ENCODE peak calls at places on chromosomes 5 and 9, in four cellular contexts. I, T, Y and X are unnamed samples.

GRCh38 chr9:4970970-4971641 is 14.0 kb upstream of the JAK2 start:
- DNase-seq in I (peak; percentile 52), Y (peak; percentile 23), T (no peak), X (no peak)

GRCh38 chr5:52660621-52661020 is 127.1 kb upstream of the ITGA1 start:
- DNase-seq in Y (no peak), T (no peak), I (no peak), X (no peak)

GRCh38 chr5:151492729-151493128 is 45.3 kb downstream of the SLC36A1 start:
- DNase-seq in T (no peak), I (no peak), Y (no peak), X (no peak)

GRCh38 chr9:88775037-88775471 is 216.2 kb upstream of the S1PR3 start:
- DNase-seq in I (peak; percentile 44), T (peak; percentile 83), Y (no peak), X (peak; percentile 73)

GRCh38 chr5:91022518-91022917 is 360.6 kb downstream of the ARRDC3 start:
- DNase-seq in Y (no peak), I (no peak), T (no peak), X (no peak)

GRCh38 chr5:77924081-77924480 is 147.9 kb upstream of the TBCA start:
- DNase-seq in I (no peak), Y (no peak), T (no peak), X (no peak)

GRCh38 chr5:92147263-92147662 is 764.1 kb upstream of the ARRDC3 start:
- DNase-seq in Y (no peak), T (no peak), I (no peak), X (no peak)

GRCh38 chr5:14678773-14679334 is 14.3 kb downstream of the OTULIN start:
- DNase-seq in I (no peak), T (no peak), Y (no peak), X (no peak)

GRCh38 chr5:16864566-16864965 is 71.5 kb downstream of the MYO10 start:
- DNase-seq in T (no peak), I (no peak), Y (no peak), X (no peak)

GRCh38 chr5:1420211-1421195 is 24.7 kb downstream of the SLC6A3 start:
- DNase-seq in T (no peak), Y (no peak), I (no peak), X (no peak)

GRCh38 chr9:75146229-75146628 is 57.9 kb downstream of the OSTF1 start:
- DNase-seq in T (no peak), Y (no peak), I (no peak), X (no peak)

GRCh38 chr9:133054966-133055365 is 6.8 kb upstream of the CEL start:
- DNase-seq in Y (no peak), T (no peak), I (no peak), X (no peak)

GRCh38 chr5:122882836-122883235 is 37.4 kb downstream of the SNX24 start:
- DNase-seq in I (no peak), Y (no peak), T (no peak), X (no peak)

GRCh38 chr9:103804077-103804735 is 289.9 kb upstream of the SMC2 start:
- DNase-seq in Y (no peak), I (no peak), T (no peak), X (no peak)

GRCh38 chr9:71783120-71783523 is 14.8 kb upstream of the CEMIP2 start:
- DNase-seq in I (peak; percentile 46), Y (no peak), T (peak; percentile 18), X (no peak)

GRCh38 chr5:149860801-149861322 is 83.7 kb downstream of the PDE6A start:
- DNase-seq in T (no peak), I (no peak), Y (peak; percentile 41), X (no peak)

GRCh38 chr5:42759456-42759855 is 2.8 kb downstream of the CCDC152 start:
- DNase-seq in Y (no peak), I (no peak), T (no peak), X (no peak)

GRCh38 chr5:143605403-143606005 is 202.0 kb upstream of the NR3C1 start:
- DNase-seq in Y (no peak), T (no peak), I (no peak), X (peak; percentile 49)

GRCh38 chr5:64509798-64510197 is 4.0 kb downstream of the RGS7BP start:
- DNase-seq in Y (no peak), I (no peak), T (no peak), X (no peak)

GRCh38 chr5:54643679-54644078 is 126.1 kb downstream of the SNX18 start:
- DNase-seq in Y (no peak), I (no peak), T (no peak), X (no peak)

GRCh38 chr9:32351845-32352244 is 32.6 kb upstream of the ACO1 start:
- DNase-seq in I (no peak), Y (no peak), T (no peak), X (no peak)

GRCh38 chr5:91219141-91219802 is 163.8 kb downstream of the ARRDC3 start:
- DNase-seq in T (peak; percentile 27), Y (no peak), I (peak; percentile 48), X (peak; percentile 18)

GRCh38 chr9:88258012-88258411 is 119.7 kb upstream of the SPATA31C2 start:
- DNase-seq in I (no peak), Y (no peak), T (peak; percentile 48), X (peak; percentile 51)

DNA sequence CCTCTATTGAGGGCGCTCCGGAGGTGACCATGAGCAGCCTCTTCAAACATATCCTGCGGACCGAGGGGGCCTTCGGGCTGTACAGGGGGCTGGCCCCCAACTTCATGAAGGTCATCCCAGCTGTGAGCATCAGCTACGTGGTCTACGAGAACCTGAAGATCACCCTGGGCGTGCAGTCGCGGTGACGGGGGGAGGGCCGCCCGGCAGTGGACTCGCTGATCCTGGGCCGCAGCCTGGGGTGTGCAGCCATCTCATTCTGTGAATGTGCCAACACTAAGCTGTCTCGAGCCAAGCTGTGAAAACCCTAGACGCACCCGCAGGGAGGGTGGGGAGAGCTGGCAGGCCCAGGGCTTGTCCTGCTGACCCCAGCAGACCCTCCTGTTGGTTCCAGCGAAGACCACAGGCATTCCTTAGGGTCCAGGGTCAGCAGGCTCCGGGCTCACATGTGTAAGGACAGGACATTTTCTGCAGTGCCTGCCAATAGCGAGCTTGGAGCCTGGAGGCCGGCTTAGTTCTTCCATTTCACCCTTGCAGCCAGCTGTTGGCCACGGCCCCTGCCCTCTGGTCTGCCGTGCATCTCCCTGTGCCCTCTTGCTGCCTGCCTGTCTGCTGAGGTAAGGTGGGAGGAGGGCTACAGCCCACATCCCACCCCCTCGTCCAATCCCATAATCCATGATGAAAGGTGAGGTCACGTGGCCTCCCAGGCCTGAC is 20.1 kb downstream of the PTGES2 start:
- DNase-seq in Y (no peak), I (no peak), T (no peak), X (no peak)
- TF ChIP-seq POLR2A in Y (no peak), I (no peak), T (no peak), X (no peak)

GRCh38 chr5:137880313-137880712 is 8.9 kb upstream of the PKD2L2 start:
- DNase-seq in Y (no peak), I (no peak), T (no peak), X (no peak)
- TF ChIP-seq POLR2A in Y (no peak), I (no peak), T (no peak), X (peak; percentile 45)

DNA sequence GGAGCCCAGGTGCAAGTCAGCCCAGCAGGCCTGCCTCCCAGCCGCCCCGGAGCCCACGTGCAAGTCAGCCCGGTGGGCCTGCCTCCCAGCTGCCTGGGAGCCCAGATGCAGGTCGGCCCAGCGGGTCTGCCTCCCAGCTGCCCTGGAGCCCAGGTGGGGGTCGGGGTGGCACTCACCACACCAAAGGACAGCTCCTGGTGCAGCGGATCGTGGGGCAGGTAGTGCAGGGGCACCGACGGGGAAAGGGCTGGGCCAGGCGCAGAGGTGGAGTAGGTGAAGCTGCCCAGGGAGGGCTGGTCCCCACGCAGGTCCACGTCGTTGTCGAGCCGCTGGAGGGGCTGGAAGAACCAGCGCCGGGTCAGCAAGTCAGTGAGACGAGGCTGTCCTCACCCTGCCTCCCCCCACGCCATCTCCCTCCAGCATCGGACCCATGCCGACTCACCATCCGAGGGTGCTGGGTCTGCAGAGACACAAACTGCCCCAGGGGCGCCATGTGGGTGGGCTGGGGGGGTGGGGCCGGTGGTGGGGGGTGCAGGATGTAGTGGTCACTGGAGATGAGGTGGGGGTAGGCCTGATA is 6.7 kb downstream of the RNF44 start:
- DNase-seq in T (no peak), I (no peak), Y (no peak), X (no peak)
- TF ChIP-seq POLR2A in T (no peak), I (no peak), Y (no peak), X (no peak)

DNA sequence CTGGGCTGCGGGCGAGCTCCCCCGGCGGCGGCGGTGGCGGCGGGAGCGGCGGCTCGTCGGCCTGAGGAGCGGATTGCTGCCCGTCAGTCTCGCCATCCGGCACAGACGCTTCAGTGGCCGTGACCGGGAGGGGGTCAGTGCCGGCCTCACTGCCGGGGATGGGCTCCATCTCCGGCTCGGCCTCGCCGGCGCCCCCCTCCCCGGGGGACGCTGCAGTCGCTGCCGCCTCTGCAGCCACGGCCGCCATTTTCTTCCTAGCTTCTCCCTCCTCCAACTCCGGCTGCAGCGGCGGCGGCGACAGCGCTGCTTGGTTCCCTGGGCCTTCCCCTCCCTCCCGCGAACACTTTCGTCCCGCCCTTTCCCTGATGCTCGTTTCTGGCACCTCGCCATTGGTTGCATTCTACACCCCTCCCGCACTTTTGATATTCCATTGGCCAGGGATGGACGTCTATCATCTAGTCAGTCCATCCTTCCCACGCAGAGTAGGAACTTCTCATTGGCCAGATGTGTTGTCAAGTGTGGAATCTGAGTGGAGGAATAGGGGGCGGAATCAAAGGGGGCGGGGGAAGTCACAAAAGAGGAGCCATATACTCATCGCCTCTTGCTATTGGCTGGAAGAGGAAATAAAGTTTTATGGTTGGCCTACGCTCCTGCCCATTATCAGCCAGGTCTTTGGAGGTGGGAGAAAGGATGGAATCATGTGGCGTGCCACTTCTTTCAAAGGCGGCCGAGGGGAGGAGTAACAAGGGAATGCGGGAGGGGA is at the start of gene PWWP2A:
- DNase-seq in Y (peak; percentile 83), T (peak; percentile 100), I (peak; percentile 99), X (peak; percentile 100)
- TF ChIP-seq POLR2A in Y (peak; percentile 83), T (peak; percentile 69), I (peak; percentile 54), X (peak; percentile 73)

DNA sequence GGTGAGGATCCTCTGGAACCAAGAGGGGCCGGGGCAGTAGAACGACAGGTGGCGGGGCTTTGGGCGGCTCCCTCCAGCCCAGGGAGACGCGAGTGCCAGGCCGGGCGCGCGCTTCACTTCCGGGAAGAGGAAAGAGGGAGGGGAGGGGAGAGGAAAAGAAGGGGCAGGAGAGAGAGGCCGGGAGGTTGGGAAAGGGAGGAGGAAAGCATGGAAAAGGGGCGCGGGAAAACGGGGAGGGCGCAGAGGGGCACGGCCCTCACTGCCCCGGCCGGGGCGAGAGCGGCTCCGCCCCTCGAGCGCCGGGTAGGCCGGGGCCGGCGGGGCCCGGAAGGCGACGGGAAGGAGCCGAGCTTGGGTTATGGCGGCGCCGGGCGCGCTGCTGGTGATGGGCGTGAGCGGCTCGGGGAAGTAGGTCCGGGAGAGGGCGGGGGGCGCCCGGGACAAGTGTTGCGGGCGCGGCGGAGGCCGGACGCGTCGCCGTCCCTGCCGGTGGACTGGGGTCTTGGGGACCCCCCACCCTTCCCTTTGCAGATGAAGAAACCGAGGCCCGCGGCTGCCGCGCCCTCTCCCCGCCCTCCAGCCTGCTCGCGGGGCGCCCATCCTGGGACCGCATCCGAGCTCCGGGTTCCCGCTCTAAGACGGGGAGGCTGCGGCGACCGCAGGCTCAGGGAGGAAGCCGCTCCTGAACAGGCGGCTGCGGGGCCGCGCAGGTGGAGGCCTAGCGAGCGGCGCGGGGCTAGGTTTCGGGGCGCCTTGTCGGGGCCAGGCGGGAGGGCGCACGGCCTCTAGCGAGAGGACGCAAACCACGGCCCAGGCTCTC is at the start of gene IDNK:
- DNase-seq in T (peak; percentile 45), Y (peak; percentile 61), I (peak; percentile 66), X (peak; percentile 45)
- TF ChIP-seq POLR2A in T (no peak), Y (peak; percentile 84), I (no peak), X (no peak)